ENCODE peak calls at places on chromosomes 12 and 14, in four cellular contexts. U is pancreas, V is adipocyte, F is WERI-Rb-1. A is an unnamed sample.

GRCh38 chr14:53842938-53843337 is 113.7 kb downstream of the BMP4 start:
- DNase-seq in V (no peak), U (peak; percentile 6), F (no peak), A (no peak)

GRCh38 chr12:20339060-20339459 is 29.3 kb upstream of the PDE3A start:
- DNase-seq in V (peak; percentile 50), U (no peak), F (no peak), A (no peak)

GRCh38 chr14:37230551-37231194 is 32.9 kb downstream of the MIPOL1 start:
- DNase-seq in F (no peak), V (peak; percentile 95), U (no peak), A (peak; percentile 26)

GRCh38 chr12:23884909-23885308 is 64.6 kb downstream of the SOX5 start:
- DNase-seq in V (no peak), U (no peak), F (no peak), A (no peak)

GRCh38 chr14:74290415-74290814 is 12.3 kb downstream of the ABCD4 start:
- DNase-seq in V (peak; percentile 46), U (no peak), F (peak; percentile 35), A (peak; percentile 83)

GRCh38 chr14:95876769-95877490 is at the start of gene TUNAR:
- DNase-seq in U (no peak), F (peak; percentile 40), V (no peak), A (peak; percentile 84)

GRCh38 chr12:69464433-69464832 is 5.8 kb upstream of the FRS2 start:
- DNase-seq in F (no peak), V (no peak), U (no peak), A (no peak)

GRCh38 chr12:52708010-52708409 is 4.7 kb upstream of the KRT77 start:
- DNase-seq in U (no peak), V (no peak), F (no peak), A (no peak)

GRCh38 chr12:109461049-109461845 is 15.9 kb downstream of the KCTD10 start:
- DNase-seq in F (no peak), U (no peak), V (peak; percentile 28), A (no peak)

GRCh38 chr14:99205086-99205688 is 66.8 kb downstream of the BCL11B start:
- DNase-seq in V (no peak), F (no peak), U (no peak), A (no peak)

GRCh38 chr12:79121486-79121885 is 256.9 kb downstream of the SYT1 start:
- DNase-seq in F (peak; percentile 8), U (no peak), V (no peak), A (peak; percentile 48)

GRCh38 chr12:76284816-76285750 is 63.1 kb downstream of the BBS10 start:
- DNase-seq in U (no peak), F (no peak), V (peak; percentile 79), A (peak; percentile 19)

GRCh38 chr12:64610092-64610659 is at the start of gene RASSF3:
- DNase-seq in V (peak; percentile 82), F (peak; percentile 60), U (peak; percentile 65), A (peak; percentile 95)

GRCh38 chr14:94542811-94543449 is 18.3 kb upstream of the SERPINA4 start:
- DNase-seq in U (no peak), F (no peak), V (no peak), A (no peak)

GRCh38 chr12:103965590-103966407 is at the start of gene TDG:
- DNase-seq in F (peak; percentile 99), V (peak; percentile 99), U (peak; percentile 97), A (peak; percentile 91)

GRCh38 chr12:98456583-98457573 is 58.5 kb upstream of the TMPO start:
- DNase-seq in F (peak; percentile 44), V (peak; percentile 78), U (peak; percentile 51), A (peak; percentile 89)

GRCh38 chr14:52253503-52253902 is 14.0 kb upstream of the PTGDR start:
- DNase-seq in F (peak; percentile 27), V (peak; percentile 78), U (no peak), A (peak; percentile 28)

GRCh38 chr14:90620540-90621204 is 195.6 kb downstream of the TTC7B start:
- DNase-seq in F (no peak), U (no peak), V (no peak), A (no peak)

GRCh38 chr12:107762874-107763273 is 1.9 kb upstream of the PRDM4 start:
- DNase-seq in U (no peak), V (no peak), F (no peak), A (no peak)

GRCh38 chr14:72420749-72421452 is 473.0 kb downstream of the DPF3 start:
- DNase-seq in U (peak; percentile 22), V (peak; percentile 80), F (peak; percentile 84), A (peak; percentile 55)

GRCh38 chr14:50984061-50984710 is 39.9 kb upstream of the PYGL start:
- DNase-seq in U (no peak), F (no peak), V (no peak), A (no peak)

GRCh38 chr12:15789215-15790171 is at the start of gene EPS8:
- DNase-seq in U (peak; percentile 91), V (peak; percentile 96), F (peak; percentile 93), A (peak; percentile 90)

GRCh38 chr12:93533310-93533709 is 39.2 kb upstream of the SOCS2 start:
- DNase-seq in F (no peak), V (no peak), U (no peak), A (no peak)

GRCh38 chr12:109305547-109305946 is 3.5 kb downstream of the FOXN4 start:
- DNase-seq in F (no peak), U (no peak), V (no peak), A (no peak)

GRCh38 chr14:25197885-25198284 is 147.9 kb upstream of the STXBP6 start:
- DNase-seq in V (no peak), U (no peak), F (no peak), A (no peak)

GRCh38 chr14:91108941-91109611 is 4.8 kb upstream of the DGLUCY start:
- DNase-seq in V (no peak), U (peak; percentile 27), F (no peak), A (no peak)

GRCh38 chr12:131121705-131122405 is 168.1 kb downstream of the ADGRD1 start:
- DNase-seq in V (no peak), U (no peak), F (peak; percentile 46), A (no peak)

GRCh38 chr12:45655186-45655585 is 74.3 kb upstream of the ARID2 start:
- DNase-seq in F (no peak), V (no peak), U (no peak), A (no peak)

GRCh38 chr14:91063119-91063518 is 2.7 kb upstream of the RPS6KA5 start:
- DNase-seq in F (no peak), V (no peak), U (no peak), A (no peak)

GRCh38 chr14:51501746-51502145 is 150.0 kb upstream of the FRMD6 start:
- DNase-seq in U (no peak), F (no peak), V (no peak), A (no peak)

GRCh38 chr12:28158353-28158752 is 31.9 kb upstream of the CCDC91 start:
- DNase-seq in V (no peak), U (no peak), F (no peak), A (no peak)

GRCh38 chr12:107801150-107801549 is 26.6 kb downstream of the ASCL4 start:
- DNase-seq in U (no peak), F (no peak), V (peak; percentile 4), A (no peak)

GRCh38 chr12:54220567-54220966 is 31.8 kb upstream of the SMUG1 start:
- DNase-seq in V (no peak), U (no peak), F (no peak), A (no peak)

GRCh38 chr12:71607494-71608330 is 55.9 kb downstream of the ZFC3H1 start:
- DNase-seq in U (no peak), F (no peak), V (no peak), A (no peak)
- H3K36me3 ChIP-seq in U (no peaks in the 10 kb centered on the region), F (peaks cover 21% of the 10 kb centered on the region), V (peaks cover 80% of the 10 kb centered on the region), A (peaks cover 11% of the 10 kb centered on the region)

GRCh38 chr12:89863332-89863938 is 154.8 kb upstream of the ATP2B1 start:
- DNase-seq in F (no peak), V (no peak), U (no peak), A (no peak)
- H3K4me3 ChIP-seq in F (no peak overlapping the region), V (peak overlapping the region; percentile 31), U (no peak overlapping the region), A (no peak overlapping the region)

DNA sequence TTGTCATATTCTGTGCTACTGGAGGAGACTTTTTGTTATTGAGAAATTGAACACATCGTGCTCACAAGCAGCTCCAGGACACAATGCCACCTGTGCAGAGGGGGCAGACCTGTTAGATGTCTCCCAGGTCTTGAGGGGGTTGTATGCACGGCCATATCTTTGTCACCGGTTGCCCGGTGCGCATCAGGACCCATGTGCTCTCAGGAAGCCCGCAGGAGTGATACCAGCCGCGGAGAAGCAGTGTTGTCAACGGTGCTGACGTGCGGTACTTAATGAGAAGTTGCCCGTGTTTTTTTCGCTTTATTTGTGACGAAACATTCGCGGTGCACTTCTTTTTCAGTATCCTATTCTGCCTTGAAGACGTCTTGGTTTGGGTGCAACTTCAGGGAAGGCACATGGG is 128.2 kb upstream of the RTL1 start:
- DNase-seq in F (no peak), U (no peak), V (no peak), A (no peak)
- H3K36me3 ChIP-seq in F (no peaks in the 10 kb centered on the region), U (no peaks in the 10 kb centered on the region), V (peaks cover 54% of the 10 kb centered on the region), A (no peaks in the 10 kb centered on the region)

DNA sequence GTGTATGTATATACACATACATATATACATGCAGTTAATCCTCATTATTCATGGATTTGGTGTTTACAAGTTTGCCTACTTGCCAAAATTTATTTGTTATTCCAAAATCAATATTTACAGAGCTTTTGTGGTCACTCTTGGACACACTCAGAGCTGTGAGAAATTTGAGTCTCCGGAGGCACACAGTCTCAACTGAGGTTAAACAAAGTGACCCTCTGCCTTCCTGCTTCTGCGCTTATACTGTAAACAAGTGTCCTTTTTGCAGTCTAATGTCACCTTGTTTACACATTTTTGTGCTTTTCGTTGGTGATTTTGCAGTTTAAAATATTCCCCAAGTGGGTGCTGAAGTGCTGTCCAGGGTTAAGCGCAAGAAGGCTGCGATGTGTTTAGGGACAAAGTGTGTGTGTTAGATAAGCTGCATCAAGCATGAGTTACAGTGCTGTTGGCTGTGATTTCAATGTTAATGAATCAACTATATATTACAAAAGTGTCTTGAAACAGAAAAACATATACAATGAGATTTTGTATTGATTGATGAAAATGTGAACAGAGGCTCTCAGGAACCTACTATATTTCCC is 13.1 kb upstream of the LTA4H start:
- DNase-seq in F (no peak), V (no peak), U (no peak), A (no peak)
- H3K4me3 ChIP-seq in F (no peak overlapping the region), V (no peak overlapping the region), U (no peak overlapping the region), A (no peak overlapping the region)

GRCh38 chr12:66351301-66351700 is 49.0 kb downstream of the HELB start:
- DNase-seq in U (no peak), V (no peak), F (no peak), A (no peak)
- H3K36me3 ChIP-seq in U (no peaks in the 10 kb centered on the region), V (no peaks in the 10 kb centered on the region), F (peaks cover 20% of the 10 kb centered on the region), A (no peaks in the 10 kb centered on the region)

GRCh38 chr14:75515631-75515999 is 6.7 kb upstream of the BATF start:
- DNase-seq in F (no peak), V (no peak), U (no peak), A (no peak)
- H3K4me3 ChIP-seq in F (no peak overlapping the region), V (peak overlapping the region; percentile 68), U (no peak overlapping the region), A (no peak overlapping the region)

GRCh38 chr14:22905627-22906026 is 13.3 kb downstream of the RBM23 start:
- DNase-seq in F (no peak), U (no peak), V (no peak), A (no peak)
- H3K36me3 ChIP-seq in F (peaks cover 87% of the 10 kb centered on the region), U (peaks cover 5% of the 10 kb centered on the region), V (peaks cover 84% of the 10 kb centered on the region), A (peaks cover 40% of the 10 kb centered on the region)

A was measured in H7.